ENCODE peak calls at places on chromosomes 16 and 17, in ten cellular contexts. C is body of pancreas, Z is adrenal gland, F is prostate gland, K is breast epithelium, Q is K562, R is transverse colon, N is spleen, P is A549, I is ovary. J is an unnamed sample.

GRCh38 chr17:18315498-18316360 is 636 bp downstream of the SMCR8 start:
- DNase-seq in I (peak; percentile 25), P (no peak), Z (no peak), C (no peak), N (no peak), Q (no peak), K (no peak), F (no peak), R (peak; percentile 23), J (no peak)

GRCh38 chr17:18261146-18261515 is 669 bp downstream of the MIEF2 start:
- DNase-seq in P (peak; percentile 85), I (peak; percentile 66), Q (peak; percentile 42), N (no peak), R (peak; percentile 66), C (peak; percentile 96), F (peak; percentile 57), K (peak; percentile 86), Z (peak; percentile 96), J (peak; percentile 69)

GRCh38 chr17:55845385-55845784 is 94.5 kb downstream of the PCTP start:
- DNase-seq in Z (peak; percentile 62), I (peak; percentile 31), K (no peak), F (peak; percentile 20), P (peak; percentile 26), Q (no peak), C (peak; percentile 35), N (peak; percentile 74), R (peak; percentile 33), J (peak; percentile 7)

GRCh38 chr17:36918260-36918691 is 19.0 kb upstream of the LHX1 start:
- DNase-seq in Q (no peak), Z (no peak), R (no peak), F (no peak), K (no peak), P (no peak), C (no peak), I (no peak), N (no peak), J (no peak)

GRCh38 chr16:86142801-86143236 is 243.9 kb downstream of the IRF8 start:
- DNase-seq in R (no peak), P (no peak), Q (no peak), K (no peak), Z (no peak), F (no peak), N (no peak), I (no peak), C (no peak), J (no peak)

GRCh38 chr17:41026668-41027471 is at the start of gene KRTAP1-5:
- DNase-seq in Z (no peak), K (no peak), Q (no peak), C (peak; percentile 39), I (no peak), R (no peak), P (no peak), F (no peak), N (no peak), J (no peak)

GRCh38 chr16:70553175-70553574 is 29.6 kb downstream of the SF3B3 start:
- DNase-seq in C (no peak), F (no peak), Q (no peak), Z (no peak), R (no peak), I (no peak), K (no peak), N (no peak), P (no peak), J (no peak)

GRCh38 chr16:53456625-53457024 is 22.4 kb downstream of the RBL2 start:
- DNase-seq in Q (no peak), Z (no peak), F (no peak), K (no peak), C (no peak), I (no peak), N (no peak), R (no peak), P (no peak), J (no peak)

GRCh38 chr17:45267436-45268055 is 5.7 kb upstream of the SPATA32 start:
- DNase-seq in P (no peak), K (no peak), Q (no peak), N (no peak), R (no peak), C (no peak), I (no peak), Z (no peak), F (no peak), J (no peak)
- TF ChIP-seq POLR2A in P (no peak), K (no peak), Q (no peak), N (no peak), R (no peak), C (no peak), I (no peak), Z (no peak), F (no peak), J (no peak)

GRCh38 chr16:10966129-10966528 is 21.8 kb downstream of the CLEC16A start:
- DNase-seq in C (no peak), Z (no peak), N (no peak), F (no peak), P (no peak), R (no peak), K (no peak), I (no peak), Q (peak; percentile 52), J (peak; percentile 87)

GRCh38 chr16:10961231-10961630 is 16.9 kb downstream of the CLEC16A start:
- DNase-seq in I (no peak), P (no peak), C (no peak), R (no peak), Z (peak; percentile 85), K (no peak), Q (no peak), F (no peak), N (no peak), J (peak; percentile 27)

GRCh38 chr16:10964891-10965326 is 20.5 kb downstream of the CLEC16A start:
- DNase-seq in Q (no peak), K (no peak), R (no peak), P (no peak), F (no peak), C (no peak), Z (no peak), I (peak; percentile 6), N (no peak), J (no peak)

GRCh38 chr16:10965440-10966039 is 21.2 kb downstream of the CLEC16A start:
- DNase-seq in N (no peak), Z (no peak), I (no peak), R (no peak), C (no peak), K (no peak), Q (peak; percentile 21), P (no peak), F (no peak), J (no peak)

DNA sequence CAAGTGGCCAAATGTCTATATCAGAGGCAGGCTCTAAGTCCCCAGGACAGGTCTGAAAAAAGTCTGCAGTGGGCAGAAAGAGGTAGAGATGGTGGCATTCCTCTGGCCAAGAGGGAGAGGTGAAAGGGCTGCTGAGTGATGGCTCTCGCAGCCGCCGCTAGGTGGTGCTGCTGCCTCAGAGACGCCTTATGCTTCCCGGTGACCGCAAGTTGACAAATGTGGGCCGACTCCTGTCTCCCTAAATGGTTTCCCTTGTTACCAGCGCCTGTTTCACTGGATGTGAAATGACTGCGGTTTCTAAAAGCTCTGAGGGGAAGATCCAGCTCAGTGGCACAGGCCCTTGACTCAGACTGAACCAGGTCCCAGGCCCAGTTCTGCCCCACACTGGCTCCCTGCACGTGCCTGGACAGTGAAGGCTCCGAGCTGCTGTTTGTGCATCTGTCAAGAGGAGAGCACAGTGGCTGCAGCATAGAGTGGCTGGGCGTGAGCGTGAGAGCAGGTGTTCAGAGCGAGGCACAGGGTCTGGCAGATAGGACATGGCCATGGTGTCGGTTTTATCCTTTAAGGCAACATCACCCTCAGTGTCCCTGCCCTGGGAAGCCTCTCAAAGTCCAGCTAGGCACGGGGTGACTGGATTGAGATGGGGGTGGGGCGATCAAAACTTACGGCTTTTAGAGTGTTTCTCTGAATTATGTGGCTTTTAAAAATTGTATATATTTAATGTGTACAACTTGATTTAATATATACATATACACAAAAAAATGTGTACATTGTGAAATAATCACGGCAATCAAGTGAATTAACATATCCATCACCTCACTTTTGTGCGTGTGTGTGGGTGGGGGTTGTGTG is 19.9 kb downstream of the CLEC16A start:
- DNase-seq in F (peak; percentile 75), Z (peak; percentile 93), C (peak; percentile 84), K (peak; percentile 83), P (peak; percentile 77), I (peak; percentile 87), Q (peak; percentile 78), N (peak; percentile 94), R (peak; percentile 86), J (peak; percentile 82)
- TF ChIP-seq POLR2A in F (no peak), Z (no peak), C (no peak), K (no peak), P (no peak), I (no peak), Q (no peak), N (no peak), R (no peak), J (no peak)

GRCh38 chr17:60557805-60558204 is 31.8 kb upstream of the APPBP2 start:
- DNase-seq in F (no peak), Q (no peak), I (no peak), P (no peak), N (no peak), K (no peak), Z (peak; percentile 27), C (no peak), R (no peak), J (no peak)
- TF ChIP-seq POLR2A in F (no peak), Q (no peak), I (no peak), P (no peak), N (no peak), K (no peak), Z (no peak), C (no peak), R (no peak), J (no peak)

GRCh38 chr16:31074814-31075183 is 577 bp downstream of the ZNF646 start:
- DNase-seq in C (no peak), F (no peak), P (no peak), R (no peak), I (no peak), Z (no peak), N (no peak), K (no peak), Q (no peak), J (no peak)

GRCh38 chr16:31073073-31073822 is 792 bp downstream of the ZNF668 start:
- DNase-seq in N (peak; percentile 97), Z (peak; percentile 94), I (peak; percentile 87), C (peak; percentile 89), F (peak; percentile 91), K (peak; percentile 90), Q (peak; percentile 93), P (peak; percentile 92), R (peak; percentile 94), J (peak; percentile 93)

GRCh38 chr16:31073823-31074072 is 292 bp downstream of the ZNF668 start:
- DNase-seq in K (no peak), N (no peak), R (no peak), I (no peak), P (no peak), Q (no peak), Z (no peak), F (no peak), C (no peak), J (no peak)

GRCh38 chr16:31072540-31073072 is 1.4 kb downstream of the ZNF668 start:
- DNase-seq in P (peak; percentile 46), K (no peak), C (no peak), Z (peak; percentile 72), Q (peak; percentile 62), R (peak; percentile 38), N (no peak), F (no peak), I (no peak), J (peak; percentile 63)

DNA sequence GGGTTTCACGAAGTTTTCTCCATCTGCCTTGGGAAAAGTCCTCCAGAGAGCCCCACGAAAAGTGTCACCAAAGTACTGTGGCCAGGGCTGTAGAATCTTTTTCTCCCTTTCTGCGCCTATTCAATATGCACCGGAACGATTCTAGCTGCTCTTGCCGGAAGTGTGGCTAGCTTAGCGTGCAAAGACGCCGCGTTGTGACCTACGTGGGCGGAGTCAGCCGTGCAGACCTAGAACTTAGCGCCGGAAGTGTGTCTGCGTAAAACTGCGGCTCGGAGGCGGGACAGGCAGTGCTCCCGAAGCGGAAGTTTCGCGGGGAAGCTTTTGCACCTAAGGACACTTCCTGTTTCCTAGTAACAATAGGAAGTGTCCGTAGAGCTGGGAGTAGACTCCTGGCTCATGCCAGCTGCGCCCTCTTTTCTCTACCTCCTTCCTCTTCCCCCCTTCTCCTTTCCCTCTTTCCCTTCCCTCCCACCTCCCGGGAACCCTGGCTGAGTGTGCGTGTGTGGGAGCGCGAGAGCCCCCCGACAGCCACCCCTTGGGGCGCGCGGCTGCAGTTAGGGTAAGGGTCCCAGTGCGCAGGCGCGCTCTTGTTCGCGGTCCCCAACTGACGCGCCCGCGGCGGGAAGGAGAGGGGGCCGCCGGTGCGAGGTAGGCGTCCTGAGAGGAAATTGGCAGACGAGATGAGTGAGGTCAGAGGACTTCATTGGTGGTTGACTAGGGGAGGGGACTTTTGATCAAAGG is at the start of the genes ZNF646 and ZNF668:
- DNase-seq in I (peak; percentile 96), Z (peak; percentile 99), N (peak; percentile 99), F (peak; percentile 99), C (peak; percentile 98), P (peak; percentile 99), R (peak; percentile 99), Q (peak; percentile 94), K (peak; percentile 98), J (peak; percentile 99)
- TF ChIP-seq POLR2A in I (peak; percentile 65), Z (peak; percentile 82), N (peak; percentile 53), F (peak; percentile 55), C (peak; percentile 86), P (peak; percentile 69), R (peak; percentile 82), Q (peak; percentile 97), K (peak; percentile 62), J (peak; percentile 96)

J was measured in erythroblast.